ENCODE peak calls at places on chromosomes 5 and 9, in nine cellular contexts. K is testis, N is brain microvascular endothelial cell, M is astrocyte, G is heart right ventricle, R is esophagus squamous epithelium, E is lower lobe of right lung, H is thyroid gland, A is IMR-90. J is an unnamed sample.

GRCh38 chr9:114156658-114157421 is 1.5 kb downstream of the COL27A1 start:
- DNase-seq in H (peak), R (no peak), K (peak), A (peak), N (peak), M (peak), G (peak), E (peak), J (peak)

GRCh38 chr9:11128156-11128555 is 515.4 kb upstream of the PTPRD start:
- DNase-seq in K (no peak), R (no peak), G (no peak), M (no peak), A (no peak), H (no peak), N (no peak), E (no peak), J (no peak)

GRCh38 chr9:9998491-9999287 is 614.1 kb downstream of the PTPRD start:
- DNase-seq in E (no peak), A (no peak), H (no peak), R (no peak), N (no peak), M (no peak), G (no peak), K (no peak), J (no peak)

GRCh38 chr5:42423285-42424152 is at the start of gene GHR:
- DNase-seq in N (peak), E (peak), H (peak), M (peak), K (peak), G (peak), A (peak), R (no peak), J (peak)

GRCh38 chr9:133693703-133694529 is 44.2 kb downstream of the SARDH start:
- DNase-seq in N (no peak), H (no peak), K (peak), R (no peak), A (no peak), E (no peak), G (no peak), M (no peak), J (no peak)

GRCh38 chr9:103037508-103038477 is 42.7 kb downstream of the CYLC2 start:
- DNase-seq in M (peak), H (no peak), E (no peak), G (peak), N (peak), R (no peak), A (no peak), K (peak), J (no peak)

GRCh38 chr9:116786737-116787136 is 99.6 kb downstream of the TRIM32 start:
- DNase-seq in H (no peak), R (no peak), A (no peak), N (no peak), M (no peak), K (no peak), E (no peak), G (no peak), J (no peak)

GRCh38 chr9:113578279-113578865 is 114.8 kb downstream of the RGS3 start:
- DNase-seq in H (no peak), K (no peak), A (no peak), N (no peak), G (no peak), R (no peak), E (no peak), M (peak), J (no peak)

GRCh38 chr9:28801144-28801799 is 1228.0 kb upstream of the C9orf72 start:
- DNase-seq in A (no peak), N (no peak), R (no peak), E (no peak), M (peak), G (no peak), K (no peak), H (no peak), J (no peak)

GRCh38 chr5:82623094-82623514 is 344.9 kb upstream of the RPS23 start:
- DNase-seq in H (no peak), K (no peak), R (no peak), N (no peak), G (no peak), E (no peak), M (no peak), A (no peak), J (no peak)

GRCh38 chr5:32173394-32174010 is 617 bp downstream of the GOLPH3 start:
- DNase-seq in H (peak), A (peak), K (peak), N (no peak), E (peak), M (no peak), R (no peak), G (peak), J (peak)

GRCh38 chr5:170306381-170306790 is 8.8 kb upstream of the LCP2 start:
- DNase-seq in M (peak), R (no peak), N (peak), K (peak), A (peak), E (no peak), G (peak), H (peak), J (peak)

GRCh38 chr5:16885635-16886365 is 50.3 kb downstream of the MYO10 start:
- DNase-seq in H (no peak), K (no peak), E (no peak), A (no peak), N (no peak), G (no peak), M (no peak), R (no peak), J (no peak)

GRCh38 chr5:16886366-16886736 is 49.7 kb downstream of the MYO10 start:
- DNase-seq in N (peak), G (no peak), A (peak), H (no peak), M (peak), K (peak), R (no peak), E (no peak), J (no peak)

GRCh38 chr5:16886793-16887345 is 49.2 kb downstream of the MYO10 start:
- DNase-seq in H (no peak), G (no peak), E (no peak), M (no peak), R (no peak), N (no peak), A (no peak), K (no peak), J (no peak)

GRCh38 chr5:16883801-16884200 is 52.3 kb downstream of the MYO10 start:
- DNase-seq in N (no peak), M (no peak), G (no peak), E (no peak), H (peak), K (peak), A (no peak), R (no peak), J (no peak)

DNA sequence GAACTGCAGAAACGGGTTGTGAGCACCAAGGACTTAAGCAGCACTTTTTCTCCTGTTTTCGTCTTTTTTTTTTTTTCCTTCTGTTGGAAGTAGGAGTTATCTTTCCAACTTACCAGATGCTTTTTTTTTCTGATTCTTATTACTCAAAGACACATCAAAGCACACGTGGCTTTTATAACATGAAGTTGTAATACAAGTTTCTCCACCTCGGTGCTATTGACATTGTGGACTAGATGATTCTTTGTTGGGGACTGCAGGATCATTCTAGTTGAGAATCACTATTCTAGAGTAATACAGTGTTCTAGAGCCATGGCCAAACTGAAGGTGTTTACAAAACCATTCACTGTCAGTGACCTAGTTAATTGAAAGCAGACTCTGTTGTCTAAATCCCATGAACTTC is 51.5 kb downstream of the MYO10 start:
- DNase-seq in E (no peak), K (no peak), H (no peak), M (no peak), R (no peak), N (no peak), G (no peak), A (no peak), J (no peak)
- TF ChIP-seq CTCF in E (no peak), K (no peak), H (no peak), M (no peak), R (no peak), N (no peak), G (no peak), A (no peak), J (no peak)

GRCh38 chr5:56327810-56328209 is 94.7 kb upstream of the ANKRD55 start:
- DNase-seq in N (no peak), A (no peak), G (no peak), H (no peak), M (no peak), R (no peak), K (no peak), E (no peak), J (no peak)
- H3K27ac ChIP-seq in N (no peak), A (no peak), G (no peak), H (no peak), M (no peak), R (no peak), K (no peak), E (no peak), J (no peak)

GRCh38 chr9:33265211-33265885 is 499 bp downstream of the CHMP5 start:
- DNase-seq in A (no peak), M (no peak), G (no peak), K (no peak), R (no peak), E (no peak), N (no peak), H (peak), J (no peak)

GRCh38 chr9:33263936-33264472 is 504 bp downstream of the BAG1 start:
- DNase-seq in G (peak), K (peak), E (peak), H (peak), N (no peak), A (no peak), R (peak), M (no peak), J (no peak)

GRCh38 chr9:33263131-33263935 is 1.2 kb downstream of the BAG1 start:
- DNase-seq in M (peak), K (peak), A (no peak), H (no peak), G (no peak), N (peak), R (no peak), E (no peak), J (peak)

GRCh38 chr9:33267368-33267767 is 2.5 kb downstream of the CHMP5 start:
- DNase-seq in N (no peak), R (no peak), G (no peak), M (no peak), H (no peak), A (no peak), K (no peak), E (no peak), J (no peak)

GRCh38 chr9:33264473-33265177 is at the start of the genes BAG1 and CHMP5:
- DNase-seq in R (peak), A (peak), N (peak), H (peak), E (peak), G (peak), M (peak), K (peak), J (peak)
- TF ChIP-seq CTCF in R (peak), A (peak), N (peak), H (peak), E (peak), G (peak), M (peak), K (peak), J (no peak)

DNA sequence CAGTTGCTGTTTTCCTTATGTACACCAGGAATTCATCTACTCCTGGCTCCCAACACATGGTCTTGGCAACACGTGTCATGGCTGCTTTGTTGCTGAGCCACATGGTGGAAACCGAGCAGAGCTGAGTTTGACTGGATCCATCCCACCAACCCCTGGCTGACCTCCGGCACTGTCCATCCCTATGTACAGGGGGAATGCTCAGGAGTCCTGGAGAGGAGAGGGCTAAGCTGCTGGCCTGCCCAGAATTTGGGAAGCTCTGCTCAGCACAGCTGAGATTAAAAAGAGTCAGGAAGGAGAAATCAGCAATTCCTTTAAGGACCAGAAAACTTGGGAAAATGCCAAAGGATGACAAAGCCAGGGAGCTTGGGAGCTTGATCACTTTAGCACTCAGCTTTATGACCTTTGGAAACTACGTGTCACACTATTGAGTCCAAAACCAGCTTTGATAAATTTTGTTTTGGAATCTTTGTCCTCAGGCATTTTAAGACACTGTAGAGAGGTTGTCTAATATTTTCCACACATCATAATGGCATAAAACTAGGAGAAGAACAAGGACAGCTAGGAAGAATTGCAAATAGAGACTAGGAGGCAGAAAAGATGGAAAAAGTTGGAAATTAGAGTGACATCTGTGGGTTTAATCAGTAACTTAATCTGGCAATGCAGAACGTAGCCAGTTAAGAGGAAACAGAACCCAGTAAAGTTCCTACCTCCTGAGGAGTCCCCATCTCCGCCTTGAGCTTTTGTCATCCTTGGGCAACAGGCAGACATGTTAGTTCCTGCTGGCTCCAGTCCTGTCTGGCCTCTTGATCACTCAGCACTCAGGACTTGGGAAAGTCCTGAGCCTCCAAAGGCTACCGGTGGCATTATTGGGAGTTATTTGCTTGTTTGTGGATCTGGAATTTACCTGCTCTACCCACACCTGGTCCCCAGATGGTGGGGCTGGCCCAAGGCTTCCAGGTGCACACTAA is 62.5 kb upstream of the PLPP1 start:
- DNase-seq in N (peak), M (peak), K (no peak), R (no peak), A (peak), H (peak), G (peak), E (no peak), J (peak)
- H3K27ac ChIP-seq in N (no peak), M (no peak), K (no peak), R (peak), A (peak), H (peak), G (peak), E (peak), J (no peak)

DNA sequence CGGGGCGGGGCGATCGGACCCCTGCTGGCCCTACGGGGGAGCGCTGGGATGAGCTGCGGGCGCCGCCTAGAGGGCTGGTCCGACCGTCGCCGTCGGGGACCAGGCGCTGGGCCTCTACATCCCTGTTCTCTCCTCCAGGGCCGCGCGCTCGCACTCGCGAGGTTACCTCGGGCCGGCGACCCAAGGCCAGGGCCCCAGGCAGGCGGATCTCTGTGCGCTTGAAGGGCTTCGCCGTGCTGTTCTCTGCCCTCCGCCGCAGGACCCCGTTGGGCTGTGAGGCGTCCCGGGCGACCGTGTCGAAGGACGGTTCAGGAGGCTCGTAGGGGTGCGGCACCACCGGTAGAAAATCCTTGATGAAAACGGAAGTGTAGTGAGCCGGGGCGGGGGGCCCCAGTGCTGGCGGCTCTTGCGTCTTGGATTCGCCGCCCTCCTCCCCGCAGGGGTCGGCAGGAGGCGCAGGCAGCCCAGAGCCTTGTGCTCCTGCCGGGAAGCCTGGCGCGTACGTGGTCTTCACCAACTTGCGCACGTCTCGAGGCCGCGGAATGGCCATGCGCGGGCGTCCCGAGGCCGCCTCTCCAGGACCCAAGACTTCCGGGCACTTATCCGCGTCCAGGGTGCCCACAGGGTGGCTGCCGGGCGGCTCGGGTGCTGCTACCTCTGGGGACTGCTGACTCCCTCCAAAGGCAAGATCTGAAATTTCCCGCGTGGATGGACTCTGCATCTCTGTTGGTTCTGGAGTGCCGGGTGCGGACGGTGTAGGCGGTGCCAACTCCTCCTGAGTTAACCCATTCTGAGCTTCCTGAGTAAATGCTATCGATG is 2.0 kb downstream of the PROB1 start:
- DNase-seq in N (peak), H (peak), E (peak), R (no peak), M (no peak), G (peak), K (peak), A (no peak), J (no peak)
- TF ChIP-seq CTCF in N (peak), H (peak), E (peak), R (peak), M (peak), G (no peak), K (peak), A (peak), J (no peak)

GRCh38 chr5:127941646-127942045 is 141.9 kb upstream of the SLC12A2 start:
- DNase-seq in E (no peak), M (peak), R (no peak), H (no peak), N (peak), K (no peak), A (no peak), G (no peak), J (no peak)

GRCh38 chr5:127944125-127944524 is 139.4 kb upstream of the SLC12A2 start:
- DNase-seq in G (no peak), K (no peak), H (no peak), R (no peak), E (no peak), N (no peak), M (no peak), A (no peak), J (no peak)

GRCh38 chr5:127940854-127941253 is 142.7 kb upstream of the SLC12A2 start:
- DNase-seq in K (no peak), A (no peak), N (no peak), R (no peak), M (no peak), H (no peak), E (no peak), G (no peak), J (no peak)

GRCh38 chr5:127943061-127943371 is 140.6 kb upstream of the SLC12A2 start:
- DNase-seq in A (no peak), E (no peak), M (no peak), N (no peak), H (no peak), G (no peak), K (no peak), R (no peak), J (no peak)

GRCh38 chr5:127942246-127943060 is 141.1 kb upstream of the SLC12A2 start:
- DNase-seq in A (peak), M (peak), E (no peak), K (no peak), N (peak), H (no peak), G (no peak), R (no peak), J (no peak)
- H3K27ac ChIP-seq in A (no peak), M (peak), E (no peak), K (no peak), N (peak), H (no peak), G (no peak), R (no peak), J (no peak)